ENCODE peak calls at places on chromosome 21, in six cellular contexts. H, G, S, X, Y and E are unnamed samples.

GRCh38 chr21:36661511-36662309 is 37.2 kb upstream of the SIM2 start:
- DNase-seq in H (peak; percentile 17), G (peak; percentile 4), S (no peak), X (no peak), Y (no peak), E (peak; percentile 14)

GRCh38 chr21:41750532-41751151 is 16.2 kb downstream of the RIPK4 start:
- DNase-seq in H (no peak), G (no peak), S (no peak), X (no peak), Y (no peak), E (no peak)

GRCh38 chr21:35051287-35051818 is 2.3 kb upstream of the RUNX1 start:
- DNase-seq in H (peak; percentile 82), G (peak; percentile 44), S (peak; percentile 58), X (peak; percentile 59), Y (peak; percentile 89), E (peak; percentile 18)

GRCh38 chr21:26093094-26093493 is 77.5 kb downstream of the APP start:
- DNase-seq in H (no peak), G (no peak), S (no peak), X (no peak), Y (no peak), E (no peak)

GRCh38 chr21:42586406-42586805 is 67.0 kb upstream of the PDE9A start:
- DNase-seq in H (no peak), G (no peak), S (no peak), X (no peak), Y (no peak), E (no peak)

GRCh38 chr21:14900058-14900457 is 164.7 kb downstream of the NRIP1 start:
- DNase-seq in H (no peak), G (no peak), S (no peak), X (no peak), Y (no peak), E (no peak)

GRCh38 chr21:32353002-32353711 is 39.7 kb downstream of the URB1 start:
- DNase-seq in H (no peak), G (no peak), S (no peak), X (no peak), Y (no peak), E (no peak)

GRCh38 chr21:25831300-25831699 is 96.5 kb downstream of the GABPA start:
- DNase-seq in H (no peak), G (no peak), S (no peak), X (no peak), Y (no peak), E (peak; percentile 23)

GRCh38 chr21:26513212-26513611 is 59.9 kb downstream of the CYYR1 start:
- DNase-seq in H (no peak), G (no peak), S (no peak), X (no peak), Y (no peak), E (no peak)